ENCODE peak calls at places on chromosomes 7 and 10, in eight cellular contexts. Z, C, V, H, Q, N, M and E are unnamed samples.

GRCh38 chr10:113007343-113007771 is 57.3 kb downstream of the TCF7L2 start:
- DNase-seq in Z (no peak), C (no peak), V (no peak), H (peak; percentile 8), Q (no peak), N (no peak), M (no peak), E (no peak)

GRCh38 chr7:157250605-157251228 is 86.1 kb upstream of the DNAJB6 start:
- DNase-seq in Z (peak; percentile 50), C (no peak), V (peak; percentile 4), H (peak; percentile 33), Q (no peak), N (peak; percentile 84), M (peak; percentile 88), E (peak; percentile 45)

GRCh38 chr10:75294866-75295692 is 59.3 kb upstream of the COMTD1 start:
- DNase-seq in Z (peak; percentile 30), C (peak; percentile 82), V (peak; percentile 46), H (peak; percentile 53), Q (peak; percentile 42), N (peak; percentile 82), M (peak; percentile 85), E (peak; percentile 62)

GRCh38 chr10:68212721-68213352 is 19.1 kb downstream of the ATOH7 start:
- DNase-seq in Z (peak; percentile 33), C (no peak), V (no peak), H (no peak), Q (no peak), N (peak; percentile 57), M (no peak), E (peak; percentile 3)

GRCh38 chr10:20598590-20598989 is 298.5 kb downstream of the NEBL start:
- DNase-seq in Z (no peak), C (no peak), V (no peak), H (no peak), Q (no peak), N (no peak), M (peak; percentile 81), E (no peak)

GRCh38 chr10:100009283-100009792 is 409 bp downstream of the DNMBP start:
- DNase-seq in Z (no peak), C (peak; percentile 70), V (peak; percentile 44), H (peak; percentile 6), Q (no peak), N (no peak), M (no peak), E (peak; percentile 6)

GRCh38 chr10:62733654-62734293 is 70.7 kb upstream of the ADO start:
- DNase-seq in Z (peak; percentile 32), C (peak; percentile 45), V (no peak), H (no peak), Q (no peak), N (no peak), M (no peak), E (no peak)

GRCh38 chr10:80199828-80200227 is 5.5 kb downstream of the ANXA11 start:
- DNase-seq in Z (peak; percentile 69), C (peak; percentile 76), V (no peak), H (no peak), Q (no peak), N (peak; percentile 74), M (peak; percentile 54), E (no peak)

GRCh38 chr7:32573110-32573687 is 77.9 kb downstream of the AVL9 start:
- DNase-seq in Z (no peak), C (no peak), V (no peak), H (no peak), Q (no peak), N (no peak), M (no peak), E (no peak)

GRCh38 chr10:12643279-12643678 is 293.9 kb downstream of the CAMK1D start:
- DNase-seq in Z (no peak), C (no peak), V (no peak), H (no peak), Q (no peak), N (no peak), M (no peak), E (no peak)

GRCh38 chr7:92695308-92696261 is 105.4 kb upstream of the FAM133B start:
- DNase-seq in Z (no peak), C (peak; percentile 22), V (no peak), H (no peak), Q (no peak), N (peak; percentile 76), M (peak; percentile 84), E (no peak)

GRCh38 chr7:5774790-5775189 is 6.7 kb downstream of the RNF216 start:
- DNase-seq in Z (no peak), C (peak; percentile 21), V (no peak), H (no peak), Q (no peak), N (no peak), M (no peak), E (no peak)

GRCh38 chr7:151157645-151158329 is 9.7 kb downstream of the GBX1 start:
- DNase-seq in Z (no peak), C (no peak), V (no peak), H (no peak), Q (no peak), N (no peak), M (peak; percentile 42), E (no peak)

GRCh38 chr10:17273403-17273802 is 45.4 kb downstream of the VIM start:
- DNase-seq in Z (no peak), C (no peak), V (no peak), H (no peak), Q (no peak), N (no peak), M (peak; percentile 49), E (no peak)

GRCh38 chr10:104072786-104073185 is 12.9 kb downstream of the COL17A1 start:
- DNase-seq in Z (peak; percentile 29), C (no peak), V (no peak), H (no peak), Q (no peak), N (no peak), M (peak; percentile 21), E (no peak)

GRCh38 chr10:64079341-64079740 is 558.1 kb downstream of the REEP3 start:
- DNase-seq in Z (no peak), C (no peak), V (no peak), H (no peak), Q (no peak), N (no peak), M (no peak), E (no peak)

GRCh38 chr7:39720586-39720985 is 97.2 kb downstream of the RALA start:
- DNase-seq in Z (no peak), C (peak; percentile 69), V (no peak), H (no peak), Q (no peak), N (no peak), M (peak; percentile 56), E (no peak)

GRCh38 chr10:86253171-86254072 is 113.2 kb downstream of the GRID1 start:
- DNase-seq in Z (peak; percentile 32), C (peak; percentile 8), V (peak; percentile 41), H (no peak), Q (no peak), N (no peak), M (peak; percentile 75), E (no peak)

GRCh38 chr7:157740251-157740650 is 403.4 kb downstream of the DNAJB6 start:
- DNase-seq in Z (no peak), C (no peak), V (no peak), H (no peak), Q (no peak), N (no peak), M (no peak), E (no peak)

GRCh38 chr7:7977774-7978173 is 9.2 kb downstream of the GLCCI1 start:
- DNase-seq in Z (no peak), C (no peak), V (no peak), H (no peak), Q (no peak), N (no peak), M (no peak), E (no peak)

GRCh38 chr7:124553485-124553884 is 212.1 kb downstream of the GPR37 start:
- DNase-seq in Z (no peak), C (no peak), V (no peak), H (no peak), Q (no peak), N (no peak), M (no peak), E (no peak)

GRCh38 chr7:158378978-158379377 is 208.6 kb downstream of the PTPRN2 start:
- DNase-seq in Z (no peak), C (no peak), V (no peak), H (no peak), Q (no peak), N (no peak), M (no peak), E (no peak)

GRCh38 chr10:13922591-13922990 is 335.8 kb downstream of the PRPF18 start:
- DNase-seq in Z (no peak), C (no peak), V (no peak), H (no peak), Q (no peak), N (no peak), M (no peak), E (no peak)

GRCh38 chr7:108385834-108386422 is 70.3 kb downstream of the NRCAM start:
- DNase-seq in Z (no peak), C (no peak), V (no peak), H (no peak), Q (no peak), N (no peak), M (no peak), E (no peak)

GRCh38 chr10:112639291-112639690 is 192.3 kb downstream of the VTI1A start:
- DNase-seq in Z (no peak), C (no peak), V (no peak), H (no peak), Q (no peak), N (no peak), M (no peak), E (no peak)

GRCh38 chr10:48516878-48517277 is 88.0 kb downstream of the ARHGAP22 start:
- DNase-seq in Z (no peak), C (no peak), V (no peak), H (no peak), Q (no peak), N (no peak), M (no peak), E (no peak)

GRCh38 chr7:121076350-121077164 is 88.0 kb downstream of the CPED1 start:
- DNase-seq in Z (no peak), C (no peak), V (no peak), H (no peak), Q (no peak), N (no peak), M (no peak), E (no peak)

GRCh38 chr7:80950550-80950967 is 31.7 kb upstream of the SEMA3C start:
- DNase-seq in Z (peak; percentile 15), C (no peak), V (no peak), H (no peak), Q (no peak), N (no peak), M (no peak), E (no peak)

GRCh38 chr10:62045765-62046521 is 144.4 kb downstream of the ARID5B start:
- DNase-seq in Z (peak; percentile 85), C (no peak), V (no peak), H (no peak), Q (peak; percentile 36), N (peak; percentile 98), M (no peak), E (no peak)

GRCh38 chr7:149803551-149804074 is 30.2 kb upstream of the ZNF467 start:
- DNase-seq in Z (no peak), C (no peak), V (no peak), H (no peak), Q (no peak), N (no peak), M (no peak), E (no peak)

GRCh38 chr7:17472939-17473338 is 174.5 kb downstream of the AHR start:
- DNase-seq in Z (no peak), C (no peak), V (no peak), H (no peak), Q (no peak), N (no peak), M (no peak), E (no peak)

GRCh38 chr10:36462194-36462593 is 663.2 kb upstream of the ANKRD30A start:
- DNase-seq in Z (peak; percentile 36), C (no peak), V (no peak), H (no peak), Q (no peak), N (peak; percentile 35), M (no peak), E (no peak)

GRCh38 chr10:27744478-27745379 is 890 bp downstream of the MKX start:
- DNase-seq in Z (no peak), C (no peak), V (no peak), H (peak; percentile 18), Q (peak; percentile 25), N (peak; percentile 10), M (no peak), E (no peak)

GRCh38 chr10:21402606-21403083 is 122.8 kb downstream of the SKIDA1 start:
- DNase-seq in Z (no peak), C (no peak), V (no peak), H (no peak), Q (no peak), N (no peak), M (no peak), E (no peak)